ENCODE peak calls at places on chromosomes 5 and 9, in six cellular contexts. Y is GM23338; A is mesenchymal stem cell; T is activated effector memory CD4-positive, alpha-beta T cell treated with Interleukin-2 at 50 U/mL for 16 hours; D is stimulated activated CD4-positive, alpha-beta T cell treated with anti-CD3 and anti-CD28 coated beads, Interleukin-15, amount 100 ng/mL, for 1 hour; O is iPS DF 6.9. B is an unnamed sample.

GRCh38 chr5:1144638-1145396 is 33.0 kb upstream of the SLC12A7 start:
- DNase-seq in Y (no peak), A (no peak), T (no peak), D (no peak), O (no peak), B (no peak)

GRCh38 chr5:1105350-1106265 is 6.3 kb downstream of the SLC12A7 start:
- DNase-seq in Y (no peak), A (no peak), T (peak), D (no peak), O (no peak), B (no peak)

GRCh38 chr9:70602364-70603019 is 188.0 kb upstream of the KLF9 start:
- DNase-seq in Y (peak), A (peak), T (peak), D (peak), O (peak), B (peak)

GRCh38 chr5:179269781-179270543 is 75.3 kb downstream of the ADAMTS2 start:
- DNase-seq in Y (no peak), A (no peak), T (no peak), D (no peak), O (no peak), B (no peak)

GRCh38 chr5:90055831-90056328 is 353.7 kb downstream of the CETN3 start:
- DNase-seq in Y (peak), A (peak), T (no peak), D (no peak), O (no peak), B (peak)

GRCh38 chr9:137630684-137631083 is 11.9 kb downstream of the EHMT1 start:
- DNase-seq in Y (no peak), A (peak), T (no peak), D (no peak), O (no peak), B (peak)

GRCh38 chr9:88090151-88090581 is 48.1 kb downstream of the SPATA31C2 start:
- DNase-seq in Y (no peak), A (peak), T (no peak), D (no peak), O (no peak), B (no peak)

GRCh38 chr9:87770616-87771015 is 44.7 kb downstream of the CTSL start:
- DNase-seq in Y (peak), A (no peak), T (no peak), D (no peak), O (no peak), B (no peak)

GRCh38 chr9:17330097-17330496 is 195.3 kb downstream of the CNTLN start:
- DNase-seq in Y (no peak), A (no peak), T (no peak), D (no peak), O (no peak), B (no peak)

GRCh38 chr9:35756275-35756742 is 2.2 kb upstream of the MSMP start:
- DNase-seq in Y (peak), A (no peak), T (peak), D (peak), O (no peak), B (no peak)

GRCh38 chr5:88897748-88898147 is 14.8 kb upstream of the MEF2C start:
- DNase-seq in Y (peak), A (no peak), T (no peak), D (no peak), O (no peak), B (no peak)

GRCh38 chr9:81664638-81665513 is 24.5 kb downstream of the TLE1 start:
- DNase-seq in Y (no peak), A (no peak), T (no peak), D (no peak), O (no peak), B (no peak)

GRCh38 chr9:108436470-108436869 is 419.3 kb downstream of the ACTL7B start:
- DNase-seq in Y (no peak), A (no peak), T (no peak), D (no peak), O (no peak), B (no peak)

B was measured in AG08395.